ENCODE peak calls at places on chromosomes 1 and 21, in five cellular contexts. G is mammary epithelial cell; I is IMR-90; O is psoas muscle; E is CD8-positive, alpha-beta memory T cell. V is an unnamed sample.

GRCh38 chr1:230747139-230747730 is at the start of gene CAPN9:
- DNase-seq in G (no peak), I (no peak), O (no peak), E (no peak), V (no peak)

GRCh38 chr1:202234331-202235002 is 40.9 kb downstream of the LGR6 start:
- DNase-seq in G (no peak), I (peak; percentile 37), O (no peak), E (no peak), V (no peak)

GRCh38 chr1:27937524-27937836 is 2.7 kb downstream of the SMPDL3B start:
- DNase-seq in G (no peak), I (no peak), O (no peak), E (no peak), V (no peak)

GRCh38 chr1:182629674-182630073 is 25.5 kb upstream of the RGS16 start:
- DNase-seq in G (no peak), I (no peak), O (no peak), E (peak; percentile 42), V (no peak)

GRCh38 chr1:121445677-121446076 is 260.9 kb downstream of the SRGAP2C start:
- DNase-seq in G (no peak), I (no peak), O (no peak), E (no peak), V (no peak)

GRCh38 chr1:77313491-77313890 is 31.7 kb downstream of the AK5 start:
- DNase-seq in G (no peak), I (peak; percentile 15), O (no peak), E (no peak), V (no peak)

GRCh38 chr1:41343790-41344679 is 17.2 kb upstream of the FOXO6 start:
- DNase-seq in G (no peak), I (no peak), O (no peak), E (no peak), V (peak; percentile 23)

GRCh38 chr1:51877434-51878306 is 857 bp downstream of the NRDC start:
- DNase-seq in G (peak; percentile 45), I (peak; percentile 42), O (no peak), E (no peak), V (peak; percentile 56)

GRCh38 chr1:1208713-1209433 is 2.5 kb upstream of the TNFRSF18 start:
- DNase-seq in G (no peak), I (peak; percentile 30), O (peak; percentile 50), E (peak; percentile 1), V (peak; percentile 15)

GRCh38 chr1:184160942-184161698 is 109.6 kb downstream of the TSEN15 start:
- DNase-seq in G (peak; percentile 81), I (peak; percentile 59), O (no peak), E (no peak), V (no peak)

GRCh38 chr1:11880181-11880575 is 21.4 kb upstream of the NPPB start:
- DNase-seq in G (no peak), I (no peak), O (peak; percentile 90), E (no peak), V (no peak)
- H3K4me1 ChIP-seq in G (no peaks in the 10 kb centered on the region), I (no peaks in the 10 kb centered on the region), O (peaks cover 30% of the 10 kb centered on the region), E (no peaks in the 10 kb centered on the region), V (no peaks in the 10 kb centered on the region)

GRCh38 chr21:32463367-32463766 is 50.9 kb downstream of the EVA1C start:
- DNase-seq in G (peak; percentile 24), I (peak; percentile 29), O (no peak), E (no peak), V (no peak)
- H3K27ac ChIP-seq in G (peak overlapping the region; percentile 70), I (peak overlapping the region; percentile 79), O (no peak overlapping the region), E (no peak overlapping the region), V (no peak overlapping the region)

DNA sequence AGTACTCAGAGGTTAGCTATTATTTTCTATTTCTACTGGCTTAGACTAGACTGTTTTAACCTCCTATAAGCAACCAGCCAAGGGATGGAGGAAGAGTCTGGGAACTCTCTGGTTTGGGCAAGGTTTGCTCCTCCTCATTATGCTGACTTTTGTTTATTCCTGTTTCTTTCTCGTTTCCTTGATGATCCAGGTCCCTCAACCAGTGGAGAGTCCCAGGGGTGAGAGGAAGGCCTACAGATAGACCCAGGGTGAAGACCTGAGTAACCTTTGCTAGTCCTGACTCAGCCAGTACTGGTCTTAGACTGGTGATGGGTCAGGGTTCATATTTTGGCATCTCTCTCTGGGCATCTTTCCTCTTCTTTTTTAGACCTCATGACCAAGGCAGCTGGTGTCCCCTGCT is 5.4 kb downstream of the TUFT1 start:
- DNase-seq in G (no peak), I (no peak), O (no peak), E (no peak), V (no peak)
- H3K4me1 ChIP-seq in G (peaks cover 55% of the 10 kb centered on the region), I (peaks cover 31% of the 10 kb centered on the region), O (peaks cover 26% of the 10 kb centered on the region), E (peaks cover 8% of the 10 kb centered on the region), V (no peaks in the 10 kb centered on the region)

GRCh38 chr1:204873714-204874113 is 3.1 kb downstream of the NFASC start:
- DNase-seq in G (no peak), I (no peak), O (no peak), E (no peak), V (no peak)
- H3K27ac ChIP-seq in G (no peak overlapping the region), I (no peak overlapping the region), O (no peak overlapping the region), E (no peak overlapping the region), V (no peak overlapping the region)

V was measured in right lobe of liver.